ENCODE peak calls at places on chromosomes 3 and 15, in six cellular contexts. X is K562; K is tibial nerve; J is fibroblast of lung; Z is H9; P is CD4-positive, alpha-beta T cell. A is an unnamed sample.

GRCh38 chr3:43629254-43629653 is 7.4 kb upstream of the ANO10 start:
- DNase-seq in X (no peak), K (no peak), J (peak; percentile 20), Z (no peak), P (no peak), A (no peak)

GRCh38 chr15:65870889-65871533 is 1.7 kb downstream of the RAB11A start:
- DNase-seq in X (peak; percentile 56), K (no peak), J (peak; percentile 72), Z (no peak), P (no peak), A (no peak)

GRCh38 chr3:111073186-111073585 is 1.6 kb downstream of the NECTIN3 start:
- DNase-seq in X (no peak), K (no peak), J (peak; percentile 55), Z (no peak), P (no peak), A (no peak)

GRCh38 chr15:65086680-65087111 is 10.2 kb downstream of the KBTBD13 start:
- DNase-seq in X (no peak), K (no peak), J (no peak), Z (no peak), P (no peak), A (no peak)

GRCh38 chr3:106068795-106069194 is 200.0 kb upstream of the CBLB start:
- DNase-seq in X (no peak), K (no peak), J (no peak), Z (no peak), P (no peak), A (no peak)

GRCh38 chr3:89851974-89852621 is 744.7 kb downstream of the EPHA3 start:
- DNase-seq in X (no peak), K (no peak), J (peak; percentile 24), Z (peak; percentile 84), P (no peak), A (peak; percentile 80)

GRCh38 chr3:13480340-13481318 is 523 bp downstream of the HDAC11 start:
- DNase-seq in X (no peak), K (no peak), J (peak; percentile 22), Z (peak; percentile 63), P (peak; percentile 41), A (peak; percentile 31)

GRCh38 chr15:68224108-68224507 is 5.4 kb downstream of the CLN6 start:
- DNase-seq in X (no peak), K (no peak), J (no peak), Z (no peak), P (no peak), A (no peak)

GRCh38 chr3:106093616-106094015 is 224.8 kb upstream of the CBLB start:
- DNase-seq in X (no peak), K (no peak), J (no peak), Z (no peak), P (no peak), A (no peak)

GRCh38 chr3:146375214-146375613 is 94.1 kb downstream of the PLSCR2 start:
- DNase-seq in X (no peak), K (no peak), J (peak; percentile 83), Z (no peak), P (no peak), A (no peak)

GRCh38 chr15:93103823-93104222 is 14.8 kb upstream of the RGMA start:
- DNase-seq in X (no peak), K (no peak), J (no peak), Z (no peak), P (no peak), A (no peak)

GRCh38 chr3:25297667-25298585 is 130.1 kb upstream of the RARB start:
- DNase-seq in X (no peak), K (no peak), J (peak; percentile 47), Z (no peak), P (no peak), A (no peak)

GRCh38 chr15:38461089-38461833 is 7.3 kb downstream of the FAM98B start:
- DNase-seq in X (no peak), K (no peak), J (peak; percentile 25), Z (no peak), P (no peak), A (no peak)

GRCh38 chr3:195239121-195239520 is 31.8 kb downstream of the XXYLT1 start:
- DNase-seq in X (no peak), K (no peak), J (no peak), Z (no peak), P (no peak), A (no peak)

GRCh38 chr3:186828340-186828739 is 14.2 kb upstream of the ADIPOQ start:
- DNase-seq in X (no peak), K (no peak), J (no peak), Z (no peak), P (no peak), A (no peak)

GRCh38 chr15:94414921-94415320 is 183.6 kb downstream of the MCTP2 start:
- DNase-seq in X (no peak), K (no peak), J (no peak), Z (no peak), P (no peak), A (no peak)

GRCh38 chr3:47741925-47742324 is 39.8 kb downstream of the SMARCC1 start:
- DNase-seq in X (no peak), K (no peak), J (no peak), Z (no peak), P (no peak), A (no peak)

GRCh38 chr3:86416334-86416733 is 574.6 kb downstream of the VGLL3 start:
- DNase-seq in X (no peak), K (no peak), J (peak; percentile 25), Z (peak; percentile 31), P (no peak), A (no peak)

GRCh38 chr3:76107935-76108570 is 322.7 kb upstream of the ZNF717 start:
- DNase-seq in X (peak; percentile 1), K (no peak), J (peak; percentile 38), Z (no peak), P (no peak), A (peak; percentile 28)

GRCh38 chr3:193573403-193573802 is 18.7 kb upstream of the ATP13A4 start:
- DNase-seq in X (no peak), K (no peak), J (peak; percentile 49), Z (no peak), P (no peak), A (no peak)

GRCh38 chr3:46934508-46935167 is 41.9 kb downstream of the CCDC12 start:
- DNase-seq in X (no peak), K (no peak), J (no peak), Z (no peak), P (no peak), A (no peak)

GRCh38 chr3:160401301-160402095 is 2.0 kb downstream of the SMC4 start:
- DNase-seq in X (peak; percentile 76), K (no peak), J (peak; percentile 87), Z (no peak), P (no peak), A (no peak)

GRCh38 chr3:156483961-156484787 is 70.7 kb downstream of the SSR3 start:
- DNase-seq in X (peak; percentile 39), K (no peak), J (peak; percentile 93), Z (no peak), P (peak; percentile 10), A (no peak)

DNA sequence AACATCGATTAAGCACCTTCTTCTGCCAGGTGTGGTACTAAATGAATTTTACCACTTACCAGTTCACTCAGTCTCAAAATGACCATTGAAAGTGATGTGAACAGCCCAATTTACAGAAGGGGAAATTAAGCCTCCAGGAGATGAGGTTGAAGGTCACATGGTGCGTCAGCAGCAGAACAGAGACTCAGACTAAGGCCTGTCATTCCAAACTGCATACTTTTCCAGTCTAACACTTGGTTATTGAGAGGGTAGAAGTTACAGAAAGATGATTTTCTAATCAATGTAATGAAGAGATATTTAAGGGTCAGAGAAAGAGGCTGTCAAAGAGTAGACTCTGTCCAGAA is 68.4 kb downstream of the TTC23 start:
- DNase-seq in X (no peak), K (no peak), J (no peak), Z (no peak), P (no peak), A (no peak)
- TF ChIP-seq CTCF in X (no peak), K (no peak), J (no peak), Z (no peak), P (no peak), A (no peak)

DNA sequence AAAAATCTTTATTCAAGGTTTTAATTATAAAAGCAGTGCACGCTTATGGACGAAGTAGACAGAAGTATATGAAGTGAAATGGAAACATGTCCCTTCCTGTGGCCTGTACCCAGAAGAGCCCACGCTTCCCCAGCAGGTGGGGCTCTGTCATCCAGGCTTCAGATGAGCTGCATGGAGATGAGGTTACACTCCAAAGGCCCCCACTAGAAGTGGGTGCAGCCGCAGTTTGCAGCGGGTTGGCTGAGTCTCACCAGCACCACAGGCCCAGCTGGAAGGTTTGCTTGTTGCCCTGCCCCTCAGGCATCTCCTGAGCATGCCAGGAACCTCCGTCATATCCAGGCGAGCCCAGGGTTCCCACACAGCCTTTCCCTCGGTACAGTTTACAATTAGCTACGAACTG is 33.1 kb downstream of the PRR20G start:
- DNase-seq in X (peak; percentile 19), K (no peak), J (no peak), Z (no peak), P (no peak), A (no peak)
- TF ChIP-seq CTCF in X (peak; percentile 45), K (peak; percentile 12), J (no peak), Z (peak; percentile 50), P (no peak), A (no peak)

GRCh38 chr3:49902511-49903345 is 945 bp downstream of the MST1R start:
- DNase-seq in X (no peak), K (no peak), J (no peak), Z (no peak), P (no peak), A (no peak)

GRCh38 chr3:49900491-49901153 is 3.1 kb downstream of the MST1R start:
- DNase-seq in X (no peak), K (no peak), J (peak; percentile 47), Z (peak; percentile 59), P (no peak), A (no peak)

GRCh38 chr3:49901351-49902339 is 2.0 kb downstream of the MST1R start:
- DNase-seq in X (no peak), K (no peak), J (no peak), Z (no peak), P (no peak), A (no peak)

GRCh38 chr3:49896345-49896744 is 7.3 kb downstream of the MST1R start:
- DNase-seq in X (no peak), K (no peak), J (no peak), Z (no peak), P (no peak), A (no peak)

GRCh38 chr3:49899815-49900214 is 3.9 kb downstream of the MST1R start:
- DNase-seq in X (peak; percentile 62), K (no peak), J (no peak), Z (peak; percentile 75), P (no peak), A (peak; percentile 52)
- TF ChIP-seq CTCF in X (peak; percentile 58), K (no peak), J (peak; percentile 6), Z (peak; percentile 67), P (no peak), A (peak; percentile 42)

DNA sequence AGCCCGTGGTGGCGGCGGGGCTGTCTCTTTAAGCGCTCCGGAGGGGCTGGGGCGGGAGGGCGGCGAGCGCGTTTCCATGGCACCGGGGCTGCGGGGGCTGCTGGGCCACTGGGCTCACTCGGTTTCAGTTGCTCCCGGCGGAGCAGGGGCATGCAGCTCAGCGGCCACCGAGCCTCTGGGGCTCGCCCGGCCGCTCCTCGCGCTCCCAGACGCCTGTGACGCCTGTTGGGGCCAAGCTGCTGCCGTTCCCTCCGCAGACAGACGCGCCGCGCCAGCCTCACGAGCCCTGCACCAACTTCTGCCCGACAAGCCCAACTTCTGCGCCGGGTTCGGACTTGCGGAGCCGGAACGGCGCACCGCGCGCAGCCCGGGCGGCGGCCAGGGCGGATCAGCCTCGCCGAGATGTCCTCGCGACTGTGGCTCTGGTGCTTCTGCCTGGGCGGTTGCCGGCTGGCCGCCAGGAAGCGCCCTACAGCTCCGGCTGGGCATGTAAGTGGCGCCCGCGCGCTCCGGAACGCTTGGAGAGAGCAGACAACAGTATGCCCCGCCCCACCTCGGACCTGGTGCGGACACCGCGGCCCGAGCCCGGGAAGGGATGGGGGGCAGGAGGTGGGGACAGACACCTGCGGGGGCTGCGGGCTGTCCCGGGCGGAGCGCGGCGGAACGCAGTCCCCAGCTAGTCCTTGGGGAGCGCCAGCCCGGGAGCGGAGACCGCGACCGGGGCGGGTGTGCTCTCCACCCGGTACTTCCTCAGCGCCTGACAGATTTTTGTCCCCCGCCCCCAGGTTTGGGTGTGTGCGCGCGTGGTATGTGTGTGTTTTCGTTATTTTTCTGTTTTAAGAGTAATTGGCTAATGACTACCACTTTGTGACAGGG is 154.1 kb upstream of the GOLIM4 start:
- DNase-seq in X (peak; percentile 2), K (peak; percentile 23), J (peak; percentile 81), Z (peak; percentile 89), P (no peak), A (peak; percentile 77)
- TF ChIP-seq CTCF in X (no peak), K (peak; percentile 14), J (peak; percentile 15), Z (peak; percentile 68), P (no peak), A (no peak)